ENCODE peak calls at places on chromosomes 7 and 10, in five cellular contexts. A is K562, N is fibroblast of lung, D is PC-3, J is OCI-LY7. W is an unnamed sample.
A peak's percentile ranks its signal among the peaks of the same experiment; 100 is the strongest.

GRCh38 chr7:128352138-128352537 is 8.4 kb upstream of the RBM28 start:
- DNase-seq in D (no peak), A (no peak), J (no peak), N (peak; percentile 45), W (no peak)

GRCh38 chr10:1196656-1197055 is 140.5 kb downstream of the WDR37 start:
- DNase-seq in A (no peak), N (no peak), J (no peak), D (no peak), W (no peak)

GRCh38 chr10:110840225-110840922 is 31.4 kb upstream of the PDCD4 start:
- DNase-seq in N (no peak), J (no peak), D (peak; percentile 4), A (no peak), W (no peak)

GRCh38 chr10:52644678-52645434 is 127.7 kb downstream of the MBL2 start:
- DNase-seq in J (peak; percentile 36), D (peak; percentile 97), N (peak; percentile 22), A (peak; percentile 20), W (peak; percentile 31)

GRCh38 chr10:80272793-80273522 is 16.5 kb downstream of the MAT1A start:
- DNase-seq in J (no peak), D (no peak), A (peak; percentile 70), N (no peak), W (no peak)

GRCh38 chr7:17380696-17381662 is 82.5 kb downstream of the AHR start:
- DNase-seq in A (no peak), N (peak; percentile 56), D (no peak), J (no peak), W (no peak)

GRCh38 chr10:114304566-114305421 is 65.7 kb downstream of the VWA2 start:
- DNase-seq in D (peak; percentile 39), N (no peak), J (peak; percentile 86), A (no peak), W (peak; percentile 45)

GRCh38 chr7:30800785-30801252 is 29.6 kb downstream of the MINDY4 start:
- DNase-seq in D (peak; percentile 80), A (peak; percentile 62), N (peak; percentile 65), J (peak; percentile 73), W (peak; percentile 52)

GRCh38 chr10:103594326-103594725 is 100.8 kb downstream of the NEURL1 start:
- DNase-seq in A (no peak), D (no peak), J (no peak), N (no peak), W (no peak)

GRCh38 chr7:64884913-64885370 is 18.1 kb upstream of the ZNF273 start:
- DNase-seq in J (no peak), D (no peak), A (no peak), N (no peak), W (no peak)

GRCh38 chr7:22663319-22663718 is 63.7 kb upstream of the IL6 start:
- DNase-seq in N (peak; percentile 73), D (peak; percentile 10), J (no peak), A (no peak), W (no peak)

GRCh38 chr10:101814466-101815041 is 3.7 kb downstream of the OGA start:
- DNase-seq in N (peak; percentile 51), J (peak; percentile 18), D (no peak), A (no peak), W (peak; percentile 38)

GRCh38 chr7:41303709-41304108 is 399.2 kb downstream of the INHBA start:
- DNase-seq in D (no peak), N (no peak), A (no peak), J (no peak), W (no peak)

GRCh38 chr10:79947083-79947415 is 1.9 kb downstream of the SFTPD start:
- DNase-seq in A (no peak), N (no peak), D (peak; percentile 47), J (no peak), W (no peak)

GRCh38 chr10:21314234-21314633 is 211.2 kb downstream of the SKIDA1 start:
- DNase-seq in A (no peak), N (peak; percentile 77), J (no peak), D (no peak), W (no peak)

GRCh38 chr7:134548877-134549276 is at the start of gene AKR1B15:
- DNase-seq in A (no peak), N (no peak), D (peak; percentile 68), J (no peak), W (no peak)

GRCh38 chr10:88728107-88728763 is 22.2 kb downstream of the LIPK start:
- DNase-seq in A (no peak), J (peak; percentile 15), D (no peak), N (no peak), W (no peak)

GRCh38 chr10:131011936-131012640 is 299.4 kb downstream of the TCERG1L start:
- DNase-seq in A (no peak), N (no peak), J (no peak), D (no peak), W (no peak)

GRCh38 chr7:15015545-15016314 is 113.2 kb upstream of the DGKB start:
- DNase-seq in J (peak; percentile 35), N (peak; percentile 68), A (peak; percentile 23), D (peak; percentile 90), W (peak; percentile 80)

GRCh38 chr7:143367972-143368371 is 5.5 kb upstream of the FAM131B start:
- DNase-seq in J (no peak), A (no peak), N (no peak), D (peak; percentile 94), W (no peak)

GRCh38 chr7:101507791-101508252 is 121.3 kb downstream of the MYL10 start:
- DNase-seq in D (peak; percentile 64), J (peak; percentile 87), A (peak; percentile 77), N (peak; percentile 26), W (peak; percentile 56)

GRCh38 chr7:29748286-29749099 is 57.8 kb upstream of the WIPF3 start:
- DNase-seq in J (peak; percentile 27), A (no peak), N (peak; percentile 30), D (peak; percentile 73), W (peak; percentile 65)

GRCh38 chr10:130046591-130046990 is 64.0 kb downstream of the C10orf143 start:
- DNase-seq in A (no peak), J (no peak), D (no peak), N (no peak), W (no peak)

DNA sequence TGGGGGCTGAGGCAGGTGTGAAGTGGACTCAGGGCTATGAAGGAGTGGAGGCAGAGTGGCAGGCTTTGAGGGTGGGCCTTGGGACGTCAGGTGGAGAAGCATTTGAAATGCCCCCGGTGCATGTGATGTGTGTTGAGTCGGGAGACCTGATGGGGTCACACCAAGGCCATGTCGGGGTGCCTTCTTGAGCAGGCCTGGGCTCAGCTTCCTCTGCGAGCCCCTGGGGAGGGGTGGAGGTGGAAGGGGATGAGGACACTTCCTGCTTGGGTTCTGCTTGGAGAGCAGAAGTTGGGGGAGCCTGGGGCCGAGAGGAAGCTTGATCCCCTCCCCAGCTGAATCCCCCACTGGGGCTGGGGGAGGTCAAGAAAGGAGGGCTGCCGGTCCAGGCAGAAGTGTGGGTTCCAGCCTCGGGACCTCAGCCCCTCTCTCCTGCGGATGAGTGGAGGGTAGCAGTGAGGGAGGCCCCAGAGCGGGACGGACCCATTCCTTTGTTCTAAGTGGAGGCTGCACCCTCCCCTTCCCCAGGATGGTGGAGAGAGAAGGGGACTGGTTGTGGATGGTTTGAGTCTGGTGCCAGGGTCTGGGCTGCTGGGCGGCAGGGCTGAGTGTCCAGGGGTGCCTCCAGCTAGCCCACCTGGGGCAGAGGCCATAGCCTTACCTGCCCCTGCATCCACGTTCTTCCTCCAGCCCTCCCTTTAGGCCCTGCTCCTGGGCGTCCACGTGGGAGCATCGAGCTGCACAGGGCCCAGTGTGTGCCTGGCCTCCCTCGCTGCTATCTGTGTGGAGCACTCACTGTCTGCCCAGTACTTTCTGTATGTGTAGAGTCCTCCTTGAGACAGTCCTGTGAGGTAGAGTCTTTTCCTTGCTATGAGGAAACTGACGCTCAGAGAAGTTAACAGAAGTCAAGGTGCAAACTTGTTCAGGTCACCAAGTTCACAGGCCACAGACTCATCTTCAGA is 36.7 kb downstream of the PRF1 start:
- DNase-seq in N (no peak), J (no peak), D (no peak), A (no peak), W (no peak)
- TF ChIP-seq CTCF in N (no peak), J (no peak), D (no peak), A (no peak), W (no peak)

GRCh38 chr10:96288151-96288621 is 16.0 kb upstream of the DNTT start:
- DNase-seq in D (no peak), A (no peak), N (no peak), J (peak; percentile 88), W (peak; percentile 46)
- H3K4me2 ChIP-seq in D (no peak overlapping the region), A (no peak overlapping the region), N (no peak overlapping the region), J (peak overlapping the region; percentile 90), W (peak overlapping the region; percentile 77)

DNA sequence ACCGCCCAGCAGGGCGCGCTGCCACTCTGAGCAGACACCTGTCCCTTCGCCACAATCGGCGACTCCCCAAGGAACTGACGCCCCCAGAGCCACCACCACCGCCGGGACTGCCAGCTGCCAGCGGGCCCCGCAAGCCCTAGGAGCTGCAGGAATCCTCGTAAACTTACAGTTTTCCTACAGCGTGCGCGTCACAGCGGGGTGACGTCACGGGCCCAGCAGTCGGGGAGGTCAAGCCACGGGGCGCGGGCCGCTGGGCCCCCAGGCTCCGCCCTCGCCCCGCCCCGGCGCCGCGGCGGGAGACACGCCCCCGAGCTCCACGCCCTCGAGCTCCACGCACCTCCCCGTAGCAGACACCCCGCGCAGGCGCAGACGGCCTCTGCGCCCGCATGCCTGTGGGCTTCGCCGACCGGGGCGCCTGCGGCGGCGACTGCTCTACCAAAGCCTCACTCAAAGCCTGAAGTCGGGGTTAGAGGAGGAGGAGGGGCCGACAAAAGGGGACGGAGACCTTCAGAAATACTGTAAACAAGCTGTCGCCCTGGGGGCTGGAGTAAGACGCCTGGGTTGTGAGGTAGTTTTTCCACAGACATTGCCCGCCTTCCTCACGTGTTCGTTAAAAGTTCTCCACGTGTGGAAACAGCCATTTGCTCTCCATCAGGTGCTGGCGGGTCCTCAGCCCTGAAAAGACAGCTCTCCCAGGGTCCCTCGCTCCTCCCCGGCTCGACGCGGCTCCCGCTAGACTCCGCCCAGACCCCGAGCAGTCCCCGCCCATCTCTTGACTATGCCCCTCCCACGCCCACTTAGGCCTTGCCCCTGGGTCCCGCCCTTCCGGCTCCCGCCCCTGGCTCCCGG is at the start of gene ZNF438:
- DNase-seq in A (peak; percentile 97), N (peak; percentile 92), J (peak; percentile 92), D (peak; percentile 91), W (peak; percentile 93)
- TF ChIP-seq CTCF in A (peak; percentile 71), N (peak; percentile 28), J (peak; percentile 75), D (peak; percentile 56), W (peak; percentile 75)

DNA sequence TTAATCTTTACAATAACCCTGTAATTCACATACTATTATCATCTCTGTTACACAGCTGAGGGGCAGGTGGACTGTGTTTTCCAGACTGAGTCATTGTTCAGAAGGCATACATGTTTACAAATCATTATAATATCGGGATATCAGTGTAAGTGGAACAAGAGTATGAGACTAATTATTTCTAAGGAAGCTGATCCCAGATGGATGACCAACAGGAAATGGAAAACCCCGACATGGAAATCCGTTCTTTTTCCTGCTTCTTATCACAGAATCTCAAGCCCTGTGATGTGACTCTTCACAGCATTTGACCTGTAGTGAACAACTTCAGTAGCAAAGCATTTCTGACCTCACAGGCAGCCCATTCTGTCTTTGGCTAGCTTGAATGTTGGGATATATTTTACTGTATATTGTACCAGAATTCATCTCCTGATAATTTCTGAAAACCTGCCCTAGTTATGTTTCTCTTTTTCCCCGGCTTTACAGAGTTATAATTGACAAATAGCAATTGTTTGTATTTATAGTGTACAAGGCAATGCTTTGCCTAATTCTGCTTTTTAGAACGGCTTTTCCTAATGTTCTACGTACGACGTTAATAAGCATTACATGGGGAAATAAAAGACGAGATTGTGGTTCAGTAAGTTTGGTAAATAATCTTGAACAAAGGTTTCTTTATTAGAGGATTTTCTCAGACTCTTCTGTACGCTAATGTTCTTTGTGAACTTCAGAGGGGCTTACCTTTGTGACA is 78.6 kb upstream of the SYPL1 start:
- DNase-seq in J (no peak), D (no peak), A (no peak), N (no peak), W (no peak)
- H3K4me2 ChIP-seq in J (no peak overlapping the region), D (no peak overlapping the region), A (no peak overlapping the region), N (no peak overlapping the region), W (no peak overlapping the region)